ENCODE peak calls at places on chromosome 17, in six cellular contexts. Q, D, H, B, U and J are unnamed samples.

GRCh38 chr17:80116276-80116922 is 15.0 kb downstream of the GAA start:
- DNase-seq in U (no peak), Q (peak), B (no peak), H (no peak), D (peak), J (peak)

GRCh38 chr17:27207073-27207511 is 86.8 kb upstream of the WSB1 start:
- DNase-seq in U (no peak), B (no peak), Q (peak), H (no peak), D (no peak), J (peak)

GRCh38 chr17:73030501-73030911 is 62.0 kb downstream of the SLC39A11 start:
- DNase-seq in B (no peak), Q (peak), D (no peak), H (no peak), U (no peak), J (no peak)

GRCh38 chr17:61139219-61139618 is 260.4 kb upstream of the TBX2 start:
- DNase-seq in Q (peak), U (no peak), D (no peak), H (no peak), B (no peak), J (peak)

GRCh38 chr17:15157051-15157450 is 108.1 kb downstream of the PMP22 start:
- DNase-seq in Q (peak), B (peak), U (no peak), D (no peak), H (no peak), J (peak)

GRCh38 chr17:59456428-59456827 is 109.0 kb upstream of the DHX40 start:
- DNase-seq in U (no peak), D (no peak), H (no peak), Q (no peak), B (no peak), J (no peak)

GRCh38 chr17:42126836-42127235 is 4.2 kb downstream of the HSPB9 start:
- DNase-seq in Q (no peak), D (no peak), B (no peak), H (no peak), U (no peak), J (no peak)

GRCh38 chr17:48548687-48549621 is 4.0 kb upstream of the HOXB2 start:
- DNase-seq in Q (peak), D (no peak), H (no peak), B (no peak), U (no peak), J (peak)

GRCh38 chr17:10718547-10718946 is 11.3 kb downstream of the TMEM220 start:
- DNase-seq in H (no peak), D (no peak), U (no peak), B (no peak), Q (no peak), J (no peak)

GRCh38 chr17:73011016-73011486 is 81.4 kb downstream of the SLC39A11 start:
- DNase-seq in H (no peak), B (no peak), U (no peak), Q (no peak), D (no peak), J (no peak)

GRCh38 chr17:39979021-39979660 is 1.5 kb upstream of the PSMD3 start:
- DNase-seq in Q (peak), H (no peak), B (peak), U (no peak), D (no peak), J (peak)

GRCh38 chr17:45430738-45431530 is 1.7 kb downstream of the ARHGAP27 start:
- DNase-seq in D (peak), Q (no peak), H (no peak), U (peak), B (peak), J (peak)

GRCh38 chr17:18974407-18975149 is 22.6 kb downstream of the SLC5A10 start:
- DNase-seq in D (no peak), Q (peak), U (no peak), H (no peak), B (no peak), J (no peak)

GRCh38 chr17:41126412-41126811 is 2.4 kb upstream of the KRTAP4-12 start:
- DNase-seq in Q (no peak), H (no peak), B (no peak), D (no peak), U (no peak), J (no peak)

GRCh38 chr17:29379084-29379811 is 10.9 kb upstream of the TAOK1 start:
- DNase-seq in H (no peak), B (peak), U (no peak), D (no peak), Q (no peak), J (peak)
- H3K4ac ChIP-seq in H (no peak), B (no peak), U (no peak), D (no peak), Q (peak), J (no peak)

GRCh38 chr17:34979153-34979552 is 1.2 kb upstream of the LIG3 start:
- DNase-seq in Q (no peak), D (no peak), U (no peak), B (no peak), H (no peak), J (no peak)
- H2AK5ac ChIP-seq in Q (no peak), D (no peak), U (no peak), B (peak), H (no peak), J (peak)

GRCh38 chr17:64494121-64494520 is 2.7 kb downstream of the POLG2 start:
- DNase-seq in U (no peak), Q (no peak), B (no peak), H (no peak), D (no peak), J (no peak)

GRCh38 chr17:64498308-64499203 is 1.7 kb upstream of the POLG2 start:
- DNase-seq in Q (no peak), D (no peak), H (no peak), B (no peak), U (no peak), J (peak)

GRCh38 chr17:64497565-64498035 is 746 bp upstream of the POLG2 start:
- DNase-seq in U (no peak), D (no peak), Q (no peak), H (no peak), B (no peak), J (no peak)

GRCh38 chr17:64496786-64497564 is at the start of gene POLG2:
- DNase-seq in D (peak), H (peak), Q (peak), U (peak), B (peak), J (peak)

DNA sequence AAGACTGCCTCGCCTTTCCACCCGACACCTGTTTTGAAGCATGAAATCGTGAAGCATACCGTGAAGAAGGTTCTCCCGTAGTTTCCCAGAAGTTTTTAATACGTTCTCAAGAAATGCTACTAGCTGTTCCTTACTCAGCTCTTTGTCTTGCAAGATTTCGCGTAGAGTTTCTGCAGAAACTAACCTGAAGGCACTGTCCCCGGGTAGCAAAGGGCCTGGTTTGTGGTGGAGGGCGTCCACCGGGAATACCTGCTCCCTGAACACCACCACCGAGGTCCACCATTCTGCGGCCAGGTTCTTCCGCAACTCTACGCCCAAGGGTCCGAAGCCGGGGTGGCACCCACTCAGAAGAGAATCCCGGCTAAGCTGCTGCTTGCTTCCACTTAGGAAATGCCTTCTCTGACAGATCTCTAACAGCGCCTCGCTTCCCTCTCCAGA is 487 bp downstream of the POLG2 start:
- DNase-seq in B (no peak), H (no peak), U (no peak), Q (no peak), D (no peak), J (no peak)
- H3K4ac ChIP-seq in B (no peak), H (no peak), U (no peak), Q (peak), D (no peak), J (peak)

GRCh38 chr17:17079336-17079735 is 37.1 kb downstream of the MPRIP start:
- DNase-seq in U (no peak), Q (no peak), D (no peak), B (peak), H (no peak), J (no peak)
- H2AK5ac ChIP-seq in U (no peak), Q (no peak), D (no peak), B (no peak), H (no peak), J (no peak)

GRCh38 chr17:54979657-54980056 is 11.1 kb downstream of the STXBP4 start:
- DNase-seq in B (no peak), Q (no peak), H (no peak), U (no peak), D (no peak), J (no peak)
- H3K4ac ChIP-seq in B (no peak), Q (no peak), H (no peak), U (no peak), D (no peak), J (no peak)